ENCODE peak calls at places on chromosome 12, in ten cellular contexts. One of them, this sample, is unnamed. For H3K4me1, the result is how much of the 10 kb centered on the place peaks cover.

GRCh38 chr12:44571031-44571550 is 305.0 kb downstream of the NELL2 start:
- DNase-seq in prostate gland: no peak
- DNase-seq in mucosa of descending colon: no peak
- DNase-seq in A549: no peak
- DNase-seq in uterus: no peak
- DNase-seq in stomach: no peak
- DNase-seq in neural progenitor cell: no peak
- DNase-seq in fibroblast of lung: no peak
- DNase-seq in cardiac muscle cell: peak
- DNase-seq in colonic mucosa: no peak
- DNase-seq in this sample: no peak

GRCh38 chr12:93183940-93184663 is 193.6 kb upstream of the NUDT4 start:
- DNase-seq in prostate gland: no peak
- DNase-seq in mucosa of descending colon: no peak
- DNase-seq in A549: no peak
- DNase-seq in uterus: peak
- DNase-seq in stomach: no peak
- DNase-seq in neural progenitor cell: no peak
- DNase-seq in fibroblast of lung: peak
- DNase-seq in cardiac muscle cell: peak
- DNase-seq in colonic mucosa: no peak
- DNase-seq in this sample: no peak

GRCh38 chr12:97995085-97995484 is 520.3 kb upstream of the TMPO start:
- DNase-seq in prostate gland: no peak
- DNase-seq in mucosa of descending colon: no peak
- DNase-seq in A549: no peak
- DNase-seq in uterus: no peak
- DNase-seq in stomach: no peak
- DNase-seq in neural progenitor cell: no peak
- DNase-seq in fibroblast of lung: no peak
- DNase-seq in cardiac muscle cell: no peak
- DNase-seq in colonic mucosa: no peak
- DNase-seq in this sample: no peak

GRCh38 chr12:87266305-87266704 is 762.9 kb downstream of the C12orf50 start:
- DNase-seq in prostate gland: no peak
- DNase-seq in mucosa of descending colon: no peak
- DNase-seq in A549: no peak
- DNase-seq in uterus: no peak
- DNase-seq in stomach: no peak
- DNase-seq in neural progenitor cell: peak
- DNase-seq in fibroblast of lung: no peak
- DNase-seq in cardiac muscle cell: no peak
- DNase-seq in colonic mucosa: no peak
- DNase-seq in this sample: no peak

GRCh38 chr12:130875193-130875592 is 3.3 kb downstream of the RAN start:
- DNase-seq in prostate gland: no peak
- DNase-seq in mucosa of descending colon: no peak
- DNase-seq in A549: no peak
- DNase-seq in uterus: no peak
- DNase-seq in stomach: no peak
- DNase-seq in neural progenitor cell: no peak
- DNase-seq in fibroblast of lung: no peak
- DNase-seq in cardiac muscle cell: no peak
- DNase-seq in colonic mucosa: no peak
- DNase-seq in this sample: no peak

GRCh38 chr12:26239508-26240328 is 44.3 kb downstream of the SSPN start:
- DNase-seq in prostate gland: peak
- DNase-seq in mucosa of descending colon: peak
- DNase-seq in A549: no peak
- DNase-seq in uterus: peak
- DNase-seq in stomach: no peak
- DNase-seq in neural progenitor cell: no peak
- DNase-seq in fibroblast of lung: peak
- DNase-seq in cardiac muscle cell: no peak
- DNase-seq in colonic mucosa: no peak
- DNase-seq in this sample: no peak

GRCh38 chr12:50734409-50735263 is 29.3 kb upstream of the ATF1 start:
- DNase-seq in prostate gland: no peak
- DNase-seq in mucosa of descending colon: no peak
- DNase-seq in A549: peak
- DNase-seq in uterus: no peak
- DNase-seq in stomach: no peak
- DNase-seq in neural progenitor cell: peak
- DNase-seq in fibroblast of lung: peak
- DNase-seq in cardiac muscle cell: peak
- DNase-seq in colonic mucosa: no peak
- DNase-seq in this sample: no peak

GRCh38 chr12:119036878-119037493 is 55.6 kb downstream of the SRRM4 start:
- DNase-seq in prostate gland: no peak
- DNase-seq in mucosa of descending colon: no peak
- DNase-seq in A549: peak
- DNase-seq in uterus: no peak
- DNase-seq in stomach: peak
- DNase-seq in neural progenitor cell: peak
- DNase-seq in fibroblast of lung: no peak
- DNase-seq in cardiac muscle cell: peak
- DNase-seq in colonic mucosa: peak
- DNase-seq in this sample: no peak

GRCh38 chr12:93318720-93319522 is 58.8 kb upstream of the NUDT4 start:
- DNase-seq in prostate gland: no peak
- DNase-seq in mucosa of descending colon: no peak
- DNase-seq in A549: no peak
- DNase-seq in uterus: no peak
- DNase-seq in stomach: no peak
- DNase-seq in neural progenitor cell: peak
- DNase-seq in fibroblast of lung: peak
- DNase-seq in cardiac muscle cell: no peak
- DNase-seq in colonic mucosa: no peak
- DNase-seq in this sample: no peak

GRCh38 chr12:47020211-47020821 is 59.1 kb upstream of the PCED1B start:
- DNase-seq in prostate gland: no peak
- DNase-seq in mucosa of descending colon: no peak
- DNase-seq in A549: no peak
- DNase-seq in uterus: no peak
- DNase-seq in stomach: no peak
- DNase-seq in neural progenitor cell: no peak
- DNase-seq in fibroblast of lung: no peak
- DNase-seq in cardiac muscle cell: no peak
- DNase-seq in colonic mucosa: no peak
- DNase-seq in this sample: no peak

GRCh38 chr12:27343255-27344000 is 10.8 kb downstream of the BMAL2 start:
- DNase-seq in prostate gland: no peak
- DNase-seq in mucosa of descending colon: no peak
- DNase-seq in A549: peak
- DNase-seq in uterus: no peak
- DNase-seq in stomach: no peak
- DNase-seq in neural progenitor cell: no peak
- DNase-seq in fibroblast of lung: peak
- DNase-seq in cardiac muscle cell: no peak
- DNase-seq in colonic mucosa: no peak
- DNase-seq in this sample: no peak

GRCh38 chr12:34121360-34121759 is 99.1 kb downstream of the ALG10 start:
- DNase-seq in prostate gland: no peak
- DNase-seq in mucosa of descending colon: no peak
- DNase-seq in A549: no peak
- DNase-seq in uterus: no peak
- DNase-seq in stomach: no peak
- DNase-seq in neural progenitor cell: no peak
- DNase-seq in fibroblast of lung: no peak
- DNase-seq in cardiac muscle cell: no peak
- DNase-seq in colonic mucosa: no peak
- DNase-seq in this sample: no peak

GRCh38 chr12:120438495-120439198 is 734 bp downstream of the COX6A1 start:
- DNase-seq in prostate gland: no peak
- DNase-seq in mucosa of descending colon: no peak
- DNase-seq in A549: no peak
- DNase-seq in uterus: no peak
- DNase-seq in stomach: no peak
- DNase-seq in neural progenitor cell: no peak
- DNase-seq in fibroblast of lung: no peak
- DNase-seq in cardiac muscle cell: no peak
- DNase-seq in colonic mucosa: no peak
- DNase-seq in this sample: no peak

GRCh38 chr12:25496098-25496587 is 56.9 kb downstream of the LMNTD1 start:
- DNase-seq in prostate gland: no peak
- DNase-seq in mucosa of descending colon: no peak
- DNase-seq in A549: no peak
- DNase-seq in uterus: no peak
- DNase-seq in stomach: no peak
- DNase-seq in neural progenitor cell: no peak
- DNase-seq in fibroblast of lung: peak
- DNase-seq in cardiac muscle cell: no peak
- DNase-seq in colonic mucosa: no peak
- DNase-seq in this sample: no peak

GRCh38 chr12:102427542-102427923 is 52.8 kb downstream of the IGF1 start:
- DNase-seq in prostate gland: no peak
- DNase-seq in mucosa of descending colon: no peak
- DNase-seq in A549: no peak
- DNase-seq in uterus: peak
- DNase-seq in stomach: no peak
- DNase-seq in neural progenitor cell: no peak
- DNase-seq in fibroblast of lung: no peak
- DNase-seq in cardiac muscle cell: no peak
- DNase-seq in colonic mucosa: no peak
- DNase-seq in this sample: no peak

DNA sequence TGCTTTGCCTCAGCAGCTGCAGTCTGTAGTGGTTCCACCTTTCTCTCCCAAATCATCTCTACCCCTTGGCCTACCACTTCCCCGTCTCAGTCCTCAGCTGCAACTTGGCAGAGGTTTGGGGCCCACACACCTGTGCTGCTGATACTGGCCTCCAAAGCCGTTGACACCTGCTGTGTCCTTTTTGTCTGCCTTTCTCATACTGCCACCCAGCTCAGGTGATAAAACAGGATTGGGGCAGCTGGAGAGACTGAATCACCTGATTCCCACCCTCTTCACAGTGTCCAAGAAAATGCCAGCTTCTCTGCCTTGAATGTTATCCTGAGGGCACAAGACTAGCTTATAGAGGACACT is 103.7 kb downstream of the ETV6 start:
- DNase-seq in prostate gland: no peak
- DNase-seq in mucosa of descending colon: no peak
- DNase-seq in A549: no peak
- DNase-seq in uterus: no peak
- DNase-seq in stomach: no peak
- DNase-seq in neural progenitor cell: no peak
- DNase-seq in fibroblast of lung: no peak
- DNase-seq in cardiac muscle cell: no peak
- DNase-seq in colonic mucosa: no peak
- DNase-seq in this sample: no peak
- H3K4me1 ChIP-seq in prostate gland: under half
- H3K4me1 ChIP-seq in mucosa of descending colon: under half
- H3K4me1 ChIP-seq in A549: under half
- H3K4me1 ChIP-seq in uterus: under half
- H3K4me1 ChIP-seq in stomach: under half
- H3K4me1 ChIP-seq in neural progenitor cell: under half
- H3K4me1 ChIP-seq in fibroblast of lung: under half
- H3K4me1 ChIP-seq in cardiac muscle cell: under half
- H3K4me1 ChIP-seq in colonic mucosa: under half
- H3K4me1 ChIP-seq in this sample: under half

DNA sequence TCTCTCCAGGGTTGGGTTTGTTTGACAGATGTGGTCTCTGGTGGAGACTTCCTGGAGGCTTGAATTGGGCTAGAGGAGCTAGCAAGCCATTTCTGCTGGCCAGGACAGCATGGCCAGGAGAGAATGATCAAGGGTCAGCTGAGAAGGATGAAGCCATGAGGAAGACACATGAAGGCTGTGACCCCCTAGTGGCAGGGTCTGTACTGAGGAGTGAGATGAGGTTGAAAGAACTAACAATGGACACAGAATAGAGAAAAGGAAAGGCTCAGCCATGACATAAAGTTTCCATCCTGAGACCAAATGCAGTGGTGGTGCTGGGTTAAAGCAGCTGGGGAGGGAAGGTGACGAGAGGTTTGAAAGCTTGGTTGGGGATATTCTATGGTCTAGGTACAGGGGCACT is 89.9 kb downstream of the NT5DC3 start:
- DNase-seq in prostate gland: no peak
- DNase-seq in mucosa of descending colon: no peak
- DNase-seq in A549: peak
- DNase-seq in uterus: no peak
- DNase-seq in stomach: no peak
- DNase-seq in neural progenitor cell: peak
- DNase-seq in fibroblast of lung: no peak
- DNase-seq in cardiac muscle cell: no peak
- DNase-seq in colonic mucosa: no peak
- DNase-seq in this sample: no peak
- TF ChIP-seq CTCF in prostate gland: no peak
- TF ChIP-seq CTCF in mucosa of descending colon: no peak
- TF ChIP-seq CTCF in A549: peak
- TF ChIP-seq CTCF in uterus: no peak
- TF ChIP-seq CTCF in stomach: no peak
- TF ChIP-seq CTCF in neural progenitor cell: no peak
- TF ChIP-seq CTCF in fibroblast of lung: no peak
- TF ChIP-seq CTCF in cardiac muscle cell: no peak
- TF ChIP-seq CTCF in colonic mucosa: no peak
- TF ChIP-seq CTCF in this sample: peak

GRCh38 chr12:106138279-106138645 is 492 bp downstream of the NUAK1 start:
- DNase-seq in prostate gland: no peak
- DNase-seq in mucosa of descending colon: no peak
- DNase-seq in A549: no peak
- DNase-seq in uterus: peak
- DNase-seq in stomach: no peak
- DNase-seq in neural progenitor cell: no peak
- DNase-seq in fibroblast of lung: no peak
- DNase-seq in cardiac muscle cell: peak
- DNase-seq in colonic mucosa: no peak
- DNase-seq in this sample: no peak
- H3K4me3 ChIP-seq in prostate gland: peak
- H3K4me3 ChIP-seq in mucosa of descending colon: peak
- H3K4me3 ChIP-seq in A549: peak
- H3K4me3 ChIP-seq in uterus: peak
- H3K4me3 ChIP-seq in stomach: peak
- H3K4me3 ChIP-seq in neural progenitor cell: peak
- H3K4me3 ChIP-seq in fibroblast of lung: peak
- H3K4me3 ChIP-seq in cardiac muscle cell: peak
- H3K4me3 ChIP-seq in colonic mucosa: peak
- H3K4me3 ChIP-seq in this sample: peak

GRCh38 chr12:76096079-76096651 is 11.7 kb upstream of the NAP1L1 start:
- DNase-seq in prostate gland: no peak
- DNase-seq in mucosa of descending colon: no peak
- DNase-seq in A549: no peak
- DNase-seq in uterus: no peak
- DNase-seq in stomach: no peak
- DNase-seq in neural progenitor cell: no peak
- DNase-seq in fibroblast of lung: no peak
- DNase-seq in cardiac muscle cell: no peak
- DNase-seq in colonic mucosa: no peak
- DNase-seq in this sample: no peak
- H3K4me1 ChIP-seq in prostate gland: under half
- H3K4me1 ChIP-seq in mucosa of descending colon: under half
- H3K4me1 ChIP-seq in A549: under half
- H3K4me1 ChIP-seq in uterus: under half
- H3K4me1 ChIP-seq in stomach: under half
- H3K4me1 ChIP-seq in neural progenitor cell: under half
- H3K4me1 ChIP-seq in fibroblast of lung: under half
- H3K4me1 ChIP-seq in cardiac muscle cell: under half
- H3K4me1 ChIP-seq in colonic mucosa: under half
- H3K4me1 ChIP-seq in this sample: under half